ENCODE peak calls at places on chromosomes 11 and 22, in eight cellular contexts. One of them, this sample, is unnamed.

GRCh38 chr11:19680824-19681368 is 31.7 kb upstream of the NAV2 start:
- DNase-seq in GM12878: no peak
- DNase-seq in H1: no peak
- DNase-seq in K562: no peak
- DNase-seq in A549: no peak
- DNase-seq in IMR-90: peak
- DNase-seq in HCT116: no peak
- DNase-seq in HepG2: no peak
- DNase-seq in this sample: no peak

GRCh38 chr11:112166561-112166960 is 611 bp upstream of the TEX12 start:
- DNase-seq in GM12878: no peak
- DNase-seq in IMR-90: no peak
- DNase-seq in A549: no peak
- DNase-seq in HepG2: peak
- DNase-seq in H1: no peak
- DNase-seq in K562: no peak
- DNase-seq in HCT116: no peak
- DNase-seq in this sample: no peak

GRCh38 chr22:37601540-37602442 is 6.8 kb upstream of the GGA1 start:
- DNase-seq in HepG2: peak
- DNase-seq in H1: peak
- DNase-seq in GM12878: peak
- DNase-seq in A549: peak
- DNase-seq in HCT116: peak
- DNase-seq in IMR-90: peak
- DNase-seq in K562: no peak
- DNase-seq in this sample: no peak

GRCh38 chr11:17479284-17480214 is 2.9 kb upstream of the ABCC8 start:
- DNase-seq in A549: peak
- DNase-seq in K562: peak
- DNase-seq in GM12878: no peak
- DNase-seq in IMR-90: no peak
- DNase-seq in HCT116: peak
- DNase-seq in HepG2: no peak
- DNase-seq in H1: peak
- DNase-seq in this sample: peak

GRCh38 chr11:80980221-80980620 is 1539.4 kb upstream of the TENM4 start:
- DNase-seq in IMR-90: no peak
- DNase-seq in HepG2: no peak
- DNase-seq in H1: no peak
- DNase-seq in HCT116: no peak
- DNase-seq in GM12878: no peak
- DNase-seq in A549: peak
- DNase-seq in K562: no peak
- DNase-seq in this sample: no peak

GRCh38 chr11:75762158-75762557 is 6.4 kb upstream of the DGAT2 start:
- DNase-seq in H1: no peak
- DNase-seq in HCT116: no peak
- DNase-seq in GM12878: no peak
- DNase-seq in K562: no peak
- DNase-seq in HepG2: no peak
- DNase-seq in IMR-90: no peak
- DNase-seq in A549: no peak
- DNase-seq in this sample: no peak

GRCh38 chr22:35353318-35353717 is 27.6 kb upstream of the HMOX1 start:
- DNase-seq in H1: no peak
- DNase-seq in A549: no peak
- DNase-seq in GM12878: no peak
- DNase-seq in K562: no peak
- DNase-seq in HepG2: no peak
- DNase-seq in HCT116: no peak
- DNase-seq in IMR-90: no peak
- DNase-seq in this sample: no peak

GRCh38 chr22:27800250-27801131 is 1.1 kb downstream of the MN1 start:
- DNase-seq in IMR-90: no peak
- DNase-seq in HepG2: no peak
- DNase-seq in K562: peak
- DNase-seq in HCT116: no peak
- DNase-seq in A549: no peak
- DNase-seq in H1: no peak
- DNase-seq in GM12878: no peak
- DNase-seq in this sample: peak

GRCh38 chr11:120774591-120775386 is 249.1 kb upstream of the TBCEL start:
- DNase-seq in GM12878: no peak
- DNase-seq in H1: peak
- DNase-seq in HCT116: no peak
- DNase-seq in A549: no peak
- DNase-seq in K562: no peak
- DNase-seq in HepG2: no peak
- DNase-seq in IMR-90: no peak
- DNase-seq in this sample: no peak

GRCh38 chr11:18005376-18006129 is 7.3 kb downstream of the SERGEF start:
- DNase-seq in GM12878: no peak
- DNase-seq in IMR-90: no peak
- DNase-seq in HCT116: no peak
- DNase-seq in K562: no peak
- DNase-seq in A549: no peak
- DNase-seq in HepG2: no peak
- DNase-seq in H1: no peak
- DNase-seq in this sample: no peak

GRCh38 chr11:28965824-28966223 is 857.6 kb downstream of the METTL15 start:
- DNase-seq in HCT116: no peak
- DNase-seq in GM12878: no peak
- DNase-seq in K562: no peak
- DNase-seq in A549: no peak
- DNase-seq in H1: no peak
- DNase-seq in IMR-90: no peak
- DNase-seq in HepG2: no peak
- DNase-seq in this sample: no peak

GRCh38 chr11:19646308-19646707 is 66.3 kb upstream of the NAV2 start:
- DNase-seq in K562: no peak
- DNase-seq in IMR-90: peak
- DNase-seq in H1: no peak
- DNase-seq in HCT116: no peak
- DNase-seq in A549: no peak
- DNase-seq in GM12878: no peak
- DNase-seq in HepG2: no peak
- DNase-seq in this sample: no peak

GRCh38 chr11:77074205-77074604 is 7.4 kb downstream of the CAPN5 start:
- DNase-seq in K562: no peak
- DNase-seq in IMR-90: no peak
- DNase-seq in A549: no peak
- DNase-seq in HCT116: no peak
- DNase-seq in GM12878: no peak
- DNase-seq in H1: no peak
- DNase-seq in HepG2: no peak
- DNase-seq in this sample: peak

GRCh38 chr11:61152816-61153592 is 8.2 kb downstream of the VPS37C start:
- DNase-seq in K562: no peak
- DNase-seq in H1: no peak
- DNase-seq in HCT116: no peak
- DNase-seq in A549: no peak
- DNase-seq in GM12878: no peak
- DNase-seq in IMR-90: peak
- DNase-seq in HepG2: no peak
- DNase-seq in this sample: no peak

GRCh38 chr11:45343988-45344387 is 57.8 kb upstream of the SYT13 start:
- DNase-seq in GM12878: no peak
- DNase-seq in H1: no peak
- DNase-seq in HCT116: no peak
- DNase-seq in A549: no peak
- DNase-seq in HepG2: no peak
- DNase-seq in IMR-90: no peak
- DNase-seq in K562: no peak
- DNase-seq in this sample: no peak

GRCh38 chr11:56817661-56818060 is 69.2 kb upstream of the OR9G4 start:
- DNase-seq in HepG2: no peak
- DNase-seq in GM12878: no peak
- DNase-seq in HCT116: no peak
- DNase-seq in H1: no peak
- DNase-seq in K562: no peak
- DNase-seq in IMR-90: no peak
- DNase-seq in A549: no peak
- DNase-seq in this sample: no peak

GRCh38 chr22:24985824-24986214 is 33.3 kb downstream of the KIAA1671 start:
- DNase-seq in H1: no peak
- DNase-seq in A549: no peak
- DNase-seq in K562: no peak
- DNase-seq in IMR-90: peak
- DNase-seq in HepG2: peak
- DNase-seq in GM12878: no peak
- DNase-seq in HCT116: no peak
- DNase-seq in this sample: no peak

GRCh38 chr11:97888641-97889040 is 1132.1 kb upstream of the CNTN5 start:
- DNase-seq in A549: no peak
- DNase-seq in HepG2: no peak
- DNase-seq in H1: no peak
- DNase-seq in K562: no peak
- DNase-seq in GM12878: no peak
- DNase-seq in IMR-90: no peak
- DNase-seq in HCT116: no peak
- DNase-seq in this sample: no peak

GRCh38 chr22:21754523-21755128 is 19.0 kb upstream of the YPEL1 start:
- DNase-seq in HCT116: no peak
- DNase-seq in A549: no peak
- DNase-seq in GM12878: no peak
- DNase-seq in H1: no peak
- DNase-seq in K562: peak
- DNase-seq in IMR-90: peak
- DNase-seq in HepG2: no peak
- DNase-seq in this sample: no peak
- TF ChIP-seq RAD21 in HCT116: no peak
- TF ChIP-seq RAD21 in A549: no peak
- TF ChIP-seq RAD21 in GM12878: no peak
- TF ChIP-seq RAD21 in H1: no peak
- TF ChIP-seq RAD21 in K562: no peak
- TF ChIP-seq RAD21 in IMR-90: no peak
- TF ChIP-seq RAD21 in HepG2: no peak
- TF ChIP-seq RAD21 in this sample: no peak

DNA sequence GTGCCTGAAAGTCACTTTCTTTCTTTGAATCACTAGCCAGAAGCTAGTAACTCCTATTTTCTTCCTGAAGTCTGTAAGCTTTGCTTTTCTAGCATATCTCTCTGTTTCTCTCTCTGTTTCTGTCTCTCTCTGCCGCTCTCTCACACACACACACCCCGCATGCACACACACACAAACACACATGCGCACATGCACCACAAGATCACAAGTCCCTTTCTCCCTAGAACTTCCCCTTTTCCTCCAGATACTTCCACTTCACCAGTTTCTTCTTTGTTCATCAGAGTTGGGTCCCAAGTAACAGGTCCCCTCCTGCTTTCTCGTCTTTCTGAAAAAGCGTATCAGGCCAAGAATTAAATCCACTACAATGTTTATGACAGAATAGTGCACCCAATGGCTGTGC is 148.5 kb upstream of the HSD17B12 start:
- DNase-seq in IMR-90: no peak
- DNase-seq in A549: no peak
- DNase-seq in K562: no peak
- DNase-seq in HepG2: no peak
- DNase-seq in HCT116: no peak
- DNase-seq in H1: no peak
- DNase-seq in GM12878: no peak
- DNase-seq in this sample: no peak
- TF ChIP-seq RAD21 in IMR-90: no peak
- TF ChIP-seq RAD21 in A549: no peak
- TF ChIP-seq RAD21 in K562: no peak
- TF ChIP-seq RAD21 in HepG2: no peak
- TF ChIP-seq RAD21 in HCT116: no peak
- TF ChIP-seq RAD21 in H1: no peak
- TF ChIP-seq RAD21 in GM12878: no peak
- TF ChIP-seq RAD21 in this sample: no peak

GRCh38 chr11:3208272-3208671 is 10.3 kb downstream of the MRGPRG start:
- DNase-seq in HCT116: no peak
- DNase-seq in A549: no peak
- DNase-seq in IMR-90: no peak
- DNase-seq in K562: no peak
- DNase-seq in GM12878: no peak
- DNase-seq in HepG2: no peak
- DNase-seq in H1: no peak
- DNase-seq in this sample: no peak

GRCh38 chr11:3206128-3206921 is 12.3 kb downstream of the MRGPRG start:
- DNase-seq in HepG2: no peak
- DNase-seq in K562: no peak
- DNase-seq in GM12878: no peak
- DNase-seq in H1: no peak
- DNase-seq in IMR-90: no peak
- DNase-seq in HCT116: no peak
- DNase-seq in A549: no peak
- DNase-seq in this sample: no peak

GRCh38 chr11:3207530-3208189 is 11.0 kb downstream of the MRGPRG start:
- DNase-seq in HCT116: no peak
- DNase-seq in H1: no peak
- DNase-seq in GM12878: no peak
- DNase-seq in IMR-90: no peak
- DNase-seq in A549: no peak
- DNase-seq in K562: no peak
- DNase-seq in HepG2: no peak
- DNase-seq in this sample: no peak

GRCh38 chr11:3205261-3206127 is 13.1 kb downstream of the MRGPRG start:
- DNase-seq in HepG2: no peak
- DNase-seq in K562: no peak
- DNase-seq in A549: no peak
- DNase-seq in HCT116: no peak
- DNase-seq in IMR-90: no peak
- DNase-seq in H1: no peak
- DNase-seq in GM12878: no peak
- DNase-seq in this sample: peak

DNA sequence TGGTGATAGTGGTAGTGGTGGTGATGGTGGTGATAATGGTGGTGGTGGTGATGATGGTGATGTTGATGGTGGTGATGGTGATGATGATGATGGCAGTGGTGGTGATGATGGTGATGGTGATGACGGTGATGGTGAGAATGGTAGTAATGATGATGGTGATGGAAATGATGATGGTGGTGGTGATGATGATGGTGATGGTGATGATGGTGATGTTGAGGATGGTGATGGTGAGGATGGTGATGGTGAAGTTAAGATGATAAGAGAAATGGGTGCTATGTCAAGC is 11.8 kb downstream of the MRGPRG start:
- DNase-seq in K562: no peak
- DNase-seq in HCT116: no peak
- DNase-seq in IMR-90: no peak
- DNase-seq in GM12878: no peak
- DNase-seq in A549: no peak
- DNase-seq in HepG2: no peak
- DNase-seq in H1: no peak
- DNase-seq in this sample: no peak
- TF ChIP-seq RAD21 in K562: no peak
- TF ChIP-seq RAD21 in HCT116: no peak
- TF ChIP-seq RAD21 in IMR-90: no peak
- TF ChIP-seq RAD21 in GM12878: no peak
- TF ChIP-seq RAD21 in A549: no peak
- TF ChIP-seq RAD21 in HepG2: no peak
- TF ChIP-seq RAD21 in H1: no peak
- TF ChIP-seq RAD21 in this sample: no peak

DNA sequence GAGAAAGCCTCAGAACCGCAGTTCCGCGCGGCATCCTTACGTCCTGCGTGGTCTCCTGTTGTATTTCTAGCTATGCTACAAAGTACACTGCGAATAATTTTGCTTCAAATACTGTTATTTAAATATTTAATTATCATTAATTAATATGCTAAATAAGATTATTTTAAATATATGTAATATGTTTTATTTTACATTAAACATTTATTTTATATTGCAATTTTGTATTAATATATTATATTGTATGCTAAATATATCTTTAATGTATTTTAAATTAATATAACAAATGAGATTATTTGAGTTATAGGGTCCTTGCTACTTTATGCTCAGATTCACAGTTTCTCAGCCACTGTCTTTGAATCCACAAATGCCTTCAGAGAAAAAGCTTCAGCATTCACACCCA is 436.7 kb downstream of the BRD1 start:
- DNase-seq in GM12878: no peak
- DNase-seq in K562: no peak
- DNase-seq in IMR-90: no peak
- DNase-seq in H1: no peak
- DNase-seq in HCT116: no peak
- DNase-seq in HepG2: no peak
- DNase-seq in A549: no peak
- DNase-seq in this sample: no peak
- TF ChIP-seq RAD21 in GM12878: no peak
- TF ChIP-seq RAD21 in K562: no peak
- TF ChIP-seq RAD21 in IMR-90: no peak
- TF ChIP-seq RAD21 in H1: no peak
- TF ChIP-seq RAD21 in HCT116: no peak
- TF ChIP-seq RAD21 in HepG2: no peak
- TF ChIP-seq RAD21 in A549: no peak
- TF ChIP-seq RAD21 in this sample: no peak

This sample was measured in SK-N-SH.